ENCODE peak calls at places on chromosomes 2 and 18, in four cellular contexts. V is uterus, X is heart left ventricle, K is prostate gland. W is an unnamed sample.

GRCh38 chr2:146701183-146701582 is 1143.6 kb upstream of the ACVR2A start:
- DNase-seq in V (no peak), X (no peak), K (no peak), W (peak; percentile 7)

GRCh38 chr2:73107211-73107926 is 5.4 kb downstream of the RAB11FIP5 start:
- DNase-seq in V (peak; percentile 18), X (peak; percentile 73), K (no peak), W (no peak)

GRCh38 chr2:229780856-229781773 is 66.8 kb upstream of the DNER start:
- DNase-seq in V (no peak), X (no peak), K (no peak), W (peak; percentile 59)

GRCh38 chr2:219309278-219309677 is at the start of gene PTPRN:
- DNase-seq in V (no peak), X (no peak), K (no peak), W (no peak)

GRCh38 chr2:11411768-11412448 is 54.1 kb downstream of the E2F6 start:
- DNase-seq in V (peak; percentile 54), X (no peak), K (peak; percentile 32), W (peak; percentile 21)

GRCh38 chr18:9474103-9474982 is 970 bp upstream of the RALBP1 start:
- DNase-seq in V (no peak), X (no peak), K (peak; percentile 83), W (no peak)

GRCh38 chr18:35083174-35083712 is 42.0 kb downstream of the MAPRE2 start:
- DNase-seq in V (no peak), X (no peak), K (no peak), W (no peak)

GRCh38 chr2:159073256-159073655 is 104.8 kb downstream of the TANC1 start:
- DNase-seq in V (no peak), X (no peak), K (no peak), W (no peak)

GRCh38 chr2:16635796-16636699 is 29.6 kb downstream of the CYRIA start:
- DNase-seq in V (no peak), X (no peak), K (no peak), W (peak; percentile 70)

GRCh38 chr2:112465373-112465772 is 16.6 kb upstream of the TTL start:
- DNase-seq in V (no peak), X (no peak), K (no peak), W (no peak)

GRCh38 chr2:3282056-3282998 is 95.3 kb downstream of the EIPR1 start:
- DNase-seq in V (no peak), X (peak; percentile 76), K (peak; percentile 67), W (no peak)

GRCh38 chr18:77105680-77106079 is 26.9 kb downstream of the MBP start:
- DNase-seq in V (no peak), X (no peak), K (no peak), W (no peak)

GRCh38 chr2:195636890-195637289 is 20.1 kb upstream of the SLC39A10 start:
- DNase-seq in V (no peak), X (no peak), K (no peak), W (no peak)

GRCh38 chr2:38935568-38936172 is 46.0 kb downstream of the ARHGEF33 start:
- DNase-seq in V (no peak), X (no peak), K (no peak), W (no peak)

GRCh38 chr2:218024871-218025270 is 22.1 kb upstream of the TNS1 start:
- DNase-seq in V (peak; percentile 5), X (no peak), K (no peak), W (no peak)

GRCh38 chr2:61993422-61994024 is 88.0 kb downstream of the COMMD1 start:
- DNase-seq in V (peak; percentile 26), X (no peak), K (no peak), W (peak; percentile 65)

GRCh38 chr2:43950383-43951008 is 45.3 kb downstream of the LRPPRC start:
- DNase-seq in V (no peak), X (no peak), K (peak; percentile 12), W (peak; percentile 60)

GRCh38 chr2:85830645-85831044 is 58.1 kb downstream of the ST3GAL5 start:
- DNase-seq in V (no peak), X (no peak), K (no peak), W (no peak)

GRCh38 chr2:113791697-113792590 is 35.5 kb upstream of the SLC35F5 start:
- DNase-seq in V (no peak), X (no peak), K (no peak), W (no peak)

GRCh38 chr18:48951448-48952286 is 902 bp upstream of the SMAD7 start:
- DNase-seq in V (peak; percentile 89), X (peak; percentile 94), K (peak; percentile 85), W (peak; percentile 59)

GRCh38 chr18:12408247-12408869 is 629 bp downstream of the PRELID3A start:
- DNase-seq in V (no peak), X (peak; percentile 64), K (no peak), W (peak; percentile 56)

GRCh38 chr18:2981212-2981728 is 31.7 kb downstream of the LPIN2 start:
- DNase-seq in V (no peak), X (no peak), K (no peak), W (peak; percentile 45)

GRCh38 chr2:218039171-218039570 is 29.9 kb upstream of the RUFY4 start:
- DNase-seq in V (no peak), X (no peak), K (no peak), W (no peak)

GRCh38 chr2:59888015-59888414 is 665.4 kb downstream of the BCL11A start:
- DNase-seq in V (no peak), X (no peak), K (no peak), W (no peak)

GRCh38 chr2:227160164-227160563 is 3.8 kb downstream of the COL4A4 start:
- DNase-seq in V (no peak), X (no peak), K (no peak), W (no peak)

GRCh38 chr18:69992776-69993175 is 45.1 kb upstream of the CD226 start:
- DNase-seq in V (no peak), X (no peak), K (no peak), W (no peak)

GRCh38 chr2:240586198-240586918 is at the start of gene CAPN10:
- DNase-seq in V (peak; percentile 97), X (peak; percentile 99), K (peak; percentile 99), W (peak; percentile 97)
- TF ChIP-seq POLR2A in V (peak; percentile 45), X (no peak), K (peak; percentile 27), W (peak; percentile 81)

DNA sequence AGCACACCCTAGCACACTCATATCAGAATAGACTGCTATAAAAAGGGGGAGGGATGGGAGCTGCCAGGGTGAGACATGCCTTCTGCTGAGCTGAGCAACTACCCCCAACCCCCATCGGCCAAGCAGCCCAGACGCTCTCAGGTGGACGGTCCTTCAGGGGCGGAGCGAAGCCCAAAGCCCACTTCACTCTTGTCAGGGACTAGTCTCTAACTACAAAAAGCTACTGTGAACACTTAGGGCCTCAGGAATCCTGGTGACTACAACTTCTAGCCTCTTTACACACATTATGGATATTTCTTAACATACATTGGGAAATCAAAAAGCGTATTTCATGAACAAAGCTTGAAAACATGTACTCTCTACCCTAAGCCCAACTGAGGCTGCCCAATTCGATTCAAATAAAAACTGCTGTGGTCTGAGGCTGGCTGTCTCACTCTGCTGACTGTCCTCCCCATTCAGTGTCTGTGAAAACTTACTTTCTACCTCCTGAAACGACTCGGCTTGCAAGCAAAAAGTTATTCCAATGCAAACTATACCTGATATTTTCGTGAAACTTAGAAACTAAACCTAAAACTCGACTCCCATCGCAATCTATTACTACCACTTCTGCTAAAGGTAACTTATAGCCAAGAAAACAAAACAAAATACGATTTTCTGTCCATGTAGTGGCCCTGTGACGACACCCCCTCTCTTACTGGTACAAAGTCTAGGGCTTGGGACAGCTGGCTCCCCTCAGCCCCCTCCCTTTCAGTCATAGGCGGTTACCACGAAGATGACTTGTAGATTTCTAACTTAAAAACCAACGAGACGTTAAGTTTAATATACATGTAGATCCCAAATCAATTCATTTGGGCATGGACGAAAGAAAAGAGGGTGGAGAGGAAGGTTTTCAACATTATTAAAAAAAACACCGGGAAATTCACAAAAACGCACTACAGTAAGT is 1.2 kb downstream of the SERTAD2 start:
- DNase-seq in V (peak; percentile 59), X (peak; percentile 64), K (peak; percentile 45), W (peak; percentile 88)
- TF ChIP-seq POLR2A in V (no peak), X (no peak), K (peak; percentile 34), W (peak; percentile 34)

DNA sequence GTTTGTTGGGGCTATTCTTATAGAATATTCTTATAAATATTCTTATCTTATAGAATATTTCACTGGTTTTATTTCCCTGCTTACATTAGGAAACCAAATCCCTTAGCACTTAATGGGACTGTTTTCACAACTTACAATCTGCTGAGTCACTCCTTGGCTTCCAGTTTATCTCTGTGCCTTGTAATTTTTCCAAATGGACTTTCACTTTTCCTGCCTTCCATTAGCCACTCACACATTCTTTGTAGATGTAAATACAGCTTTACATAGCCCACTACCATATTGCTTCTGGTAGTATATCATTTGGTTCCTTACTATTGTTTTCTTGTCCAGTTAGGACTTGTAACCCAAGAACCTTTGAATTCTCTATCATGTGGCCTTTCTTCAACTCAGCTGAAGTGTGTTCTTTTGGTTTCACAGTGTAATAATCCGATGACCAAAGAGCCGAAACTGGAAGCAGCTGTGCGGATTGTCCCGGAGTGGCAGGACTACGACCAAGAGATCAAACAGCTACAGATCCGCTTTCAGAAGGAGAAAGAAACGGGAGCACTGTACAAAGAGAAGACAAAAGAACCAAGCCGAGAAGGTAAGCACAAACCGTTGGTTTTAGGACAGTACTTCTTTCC is 96.1 kb downstream of the UGGT1 start:
- DNase-seq in V (no peak), X (no peak), K (no peak), W (no peak)
- TF ChIP-seq POLR2A in V (no peak), X (no peak), K (no peak), W (no peak)

GRCh38 chr2:220669324-220669723 is 902.8 kb downstream of the EPHA4 start:
- DNase-seq in V (no peak), X (no peak), K (no peak), W (no peak)

GRCh38 chr2:220670461-220670979 is 901.6 kb downstream of the EPHA4 start:
- DNase-seq in V (no peak), X (no peak), K (no peak), W (no peak)

GRCh38 chr2:220676695-220677094 is 895.4 kb downstream of the EPHA4 start:
- DNase-seq in V (no peak), X (no peak), K (no peak), W (no peak)

GRCh38 chr2:220673475-220673874 is 898.6 kb downstream of the EPHA4 start:
- DNase-seq in V (no peak), X (no peak), K (no peak), W (no peak)

GRCh38 chr2:220674033-220674432 is 898.1 kb downstream of the EPHA4 start:
- DNase-seq in V (no peak), X (no peak), K (no peak), W (no peak)
- TF ChIP-seq POLR2A in V (no peak), X (no peak), K (no peak), W (no peak)

GRCh38 chr2:28626376-28626775 is 125.3 kb upstream of the PPP1CB start:
- DNase-seq in V (no peak), X (no peak), K (no peak), W (no peak)
- TF ChIP-seq POLR2A in V (no peak), X (no peak), K (no peak), W (no peak)

DNA sequence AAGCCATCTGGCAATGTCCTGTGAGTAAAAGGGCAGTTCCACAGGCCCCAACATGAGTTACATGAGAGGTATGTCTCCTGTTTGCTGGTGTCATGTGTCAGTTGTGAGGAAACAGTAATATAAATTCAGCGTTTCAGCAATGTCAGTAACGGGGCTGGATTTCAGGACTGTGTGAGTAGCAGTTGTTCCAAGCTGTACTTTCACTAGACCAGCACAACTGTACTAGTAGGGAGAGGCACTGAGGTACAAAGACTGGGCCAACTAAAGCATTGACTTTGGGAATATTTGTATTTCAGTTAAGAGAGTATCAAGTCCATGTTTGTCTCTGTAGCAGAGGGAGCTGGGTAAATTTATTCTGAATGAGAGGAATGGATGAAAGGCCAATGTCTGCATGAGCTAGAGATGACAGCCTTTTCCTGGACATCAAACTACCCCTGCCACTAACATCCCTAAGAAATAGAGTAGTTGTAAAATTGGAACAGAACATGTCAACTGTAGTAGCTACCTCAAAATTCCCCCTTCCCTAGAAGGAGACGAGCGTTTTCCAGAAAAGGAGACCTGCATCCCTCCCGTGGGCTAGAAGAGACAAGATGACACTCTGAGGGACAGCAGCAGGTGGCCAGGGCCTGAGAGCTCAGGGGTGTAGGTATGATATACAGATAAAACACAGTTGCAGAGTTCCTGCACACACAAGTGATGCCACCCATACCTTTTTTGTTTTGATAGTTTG is 24.4 kb downstream of the EIF4E2 start:
- DNase-seq in V (no peak), X (no peak), K (no peak), W (no peak)
- TF ChIP-seq POLR2A in V (no peak), X (no peak), K (no peak), W (no peak)

W was measured in erythroblast.